ENCODE peak calls at places on chromosomes 3 and 15, in five cellular contexts. L is CD4-positive, alpha-beta T cell; X is left ventricle myocardium inferior; I is HCT116; P is kidney. F is an unnamed sample.

GRCh38 chr3:2096196-2096595 is 2.5 kb upstream of the CNTN4 start:
- DNase-seq in X (no peak), P (no peak), I (no peak), L (no peak), F (no peak)

GRCh38 chr3:188214442-188214841 is 60.5 kb downstream of the LPP start:
- DNase-seq in I (no peak), X (no peak), P (no peak), L (no peak), F (peak)

GRCh38 chr15:97115764-97116075 is 785.2 kb downstream of the NR2F2 start:
- DNase-seq in I (no peak), P (no peak), X (no peak), L (no peak), F (no peak)

GRCh38 chr3:112132975-112133448 is at the start of gene GCSAM:
- DNase-seq in I (no peak), P (no peak), X (peak), L (peak), F (peak)

GRCh38 chr15:80403712-80404056 is 498 bp upstream of the ARNT2 start:
- DNase-seq in X (peak), L (no peak), I (no peak), P (peak), F (no peak)

GRCh38 chr3:101038880-101039279 is 45.7 kb upstream of the ABI3BP start:
- DNase-seq in P (no peak), I (no peak), L (no peak), X (no peak), F (no peak)

GRCh38 chr3:73868688-73869315 is 244.1 kb upstream of the PDZRN3 start:
- DNase-seq in I (no peak), X (no peak), P (no peak), L (no peak), F (no peak)

GRCh38 chr3:171088496-171088895 is 62.0 kb upstream of the SLC2A2 start:
- DNase-seq in L (no peak), X (no peak), I (no peak), P (no peak), F (no peak)

GRCh38 chr3:46422617-46423016 is 15.6 kb downstream of the CCRL2 start:
- DNase-seq in X (no peak), P (no peak), I (no peak), L (no peak), F (no peak)

DNA sequence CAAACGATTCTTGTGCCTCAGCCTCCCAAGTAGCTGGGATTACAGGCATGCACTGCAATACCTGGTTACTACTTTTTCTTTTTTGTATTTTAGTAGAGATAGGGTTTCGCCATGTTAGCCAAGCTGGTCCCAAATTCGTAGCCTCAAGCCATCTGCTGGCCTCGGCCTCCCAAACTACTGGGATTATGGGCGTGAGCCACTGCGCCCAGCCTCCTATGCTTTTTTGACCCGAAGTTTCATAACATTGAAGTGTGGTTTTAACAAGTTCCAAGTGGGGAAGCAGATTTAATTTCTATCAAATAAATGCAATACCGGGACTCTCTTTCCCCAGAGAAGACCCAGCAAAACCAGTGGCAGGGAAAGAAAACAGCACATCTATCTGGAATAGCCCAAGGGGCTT is 13.7 kb downstream of the SH3BP5 start:
- DNase-seq in X (no peak), I (no peak), P (no peak), L (no peak), F (no peak)
- TF ChIP-seq CTCF in X (no peak), I (no peak), P (no peak), L (no peak), F (no peak)

GRCh38 chr15:57306944-57307411 is 69.3 kb upstream of the CGNL1 start:
- DNase-seq in I (no peak), P (no peak), L (no peak), X (no peak), F (no peak)
- TF ChIP-seq CTCF in I (no peak), P (no peak), L (peak), X (peak), F (peak)

DNA sequence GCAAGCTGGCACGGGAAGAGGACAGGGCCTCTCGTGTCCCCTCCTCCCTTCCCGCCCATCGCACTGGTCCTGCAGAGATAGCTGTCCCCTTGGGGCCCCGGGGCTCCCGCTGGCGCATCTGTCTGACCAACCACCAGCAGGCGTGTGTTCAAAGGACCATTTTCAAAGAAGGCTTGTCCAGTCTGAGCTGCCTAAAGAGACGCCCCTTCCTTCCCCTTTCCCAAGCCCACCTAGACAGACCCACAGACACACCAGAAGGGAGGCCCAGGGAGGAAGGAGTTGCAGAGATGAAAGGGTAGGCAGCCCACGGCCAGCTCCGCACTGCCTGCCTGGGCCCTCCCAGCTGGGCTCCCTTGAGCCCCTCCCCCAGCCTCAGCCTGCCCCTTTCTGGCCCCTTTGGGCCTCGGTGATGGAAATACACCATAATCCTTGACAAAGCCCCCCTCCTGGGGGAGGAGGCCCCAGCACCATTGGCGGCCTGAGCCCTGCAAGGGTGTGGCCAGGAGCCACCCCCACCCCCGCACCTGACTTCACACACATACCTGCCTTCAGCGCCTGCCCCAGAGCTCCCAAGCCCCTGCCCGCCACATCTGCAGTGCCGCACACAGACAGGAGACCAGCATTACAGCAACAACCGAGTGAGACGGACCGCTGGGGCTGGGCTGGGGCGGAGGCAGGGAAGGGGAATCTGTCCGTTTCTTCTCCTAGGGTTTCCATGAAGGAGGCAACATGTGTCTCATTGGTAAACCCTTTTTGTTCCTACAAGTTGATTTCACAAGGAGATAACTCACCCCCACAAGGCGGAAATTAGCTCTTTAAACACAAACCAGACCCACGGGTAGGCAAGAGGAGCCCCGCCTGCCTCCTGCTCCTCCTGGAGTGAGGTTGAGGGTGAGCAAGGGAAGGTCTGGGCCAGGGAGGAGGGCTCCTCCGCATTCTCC is at the start of gene STRA6:
- DNase-seq in P (no peak), I (no peak), L (no peak), X (no peak), F (no peak)
- TF ChIP-seq CTCF in P (no peak), I (no peak), L (no peak), X (no peak), F (no peak)

DNA sequence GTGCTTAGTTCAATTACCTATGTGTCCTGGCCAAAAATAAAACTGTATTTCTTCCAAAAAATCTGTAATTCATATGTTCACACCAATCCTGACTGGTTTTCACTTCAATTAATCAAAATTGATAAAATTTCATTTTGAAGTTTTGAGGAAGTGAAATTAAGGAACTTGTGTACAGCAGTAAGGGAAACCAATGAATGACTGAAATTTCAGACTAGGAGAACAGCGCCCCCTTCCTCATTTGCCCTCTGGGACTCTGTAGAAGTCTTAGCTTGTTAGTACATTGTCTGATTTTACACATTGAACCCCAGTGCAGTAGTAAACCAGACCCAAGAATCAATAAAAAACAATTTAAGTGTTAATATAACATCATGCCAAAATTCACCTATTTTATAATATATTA is 495.3 kb upstream of the AGTR1 start:
- DNase-seq in L (no peak), I (no peak), P (no peak), X (no peak), F (no peak)
- TF ChIP-seq CTCF in L (no peak), I (no peak), P (no peak), X (no peak), F (no peak)

DNA sequence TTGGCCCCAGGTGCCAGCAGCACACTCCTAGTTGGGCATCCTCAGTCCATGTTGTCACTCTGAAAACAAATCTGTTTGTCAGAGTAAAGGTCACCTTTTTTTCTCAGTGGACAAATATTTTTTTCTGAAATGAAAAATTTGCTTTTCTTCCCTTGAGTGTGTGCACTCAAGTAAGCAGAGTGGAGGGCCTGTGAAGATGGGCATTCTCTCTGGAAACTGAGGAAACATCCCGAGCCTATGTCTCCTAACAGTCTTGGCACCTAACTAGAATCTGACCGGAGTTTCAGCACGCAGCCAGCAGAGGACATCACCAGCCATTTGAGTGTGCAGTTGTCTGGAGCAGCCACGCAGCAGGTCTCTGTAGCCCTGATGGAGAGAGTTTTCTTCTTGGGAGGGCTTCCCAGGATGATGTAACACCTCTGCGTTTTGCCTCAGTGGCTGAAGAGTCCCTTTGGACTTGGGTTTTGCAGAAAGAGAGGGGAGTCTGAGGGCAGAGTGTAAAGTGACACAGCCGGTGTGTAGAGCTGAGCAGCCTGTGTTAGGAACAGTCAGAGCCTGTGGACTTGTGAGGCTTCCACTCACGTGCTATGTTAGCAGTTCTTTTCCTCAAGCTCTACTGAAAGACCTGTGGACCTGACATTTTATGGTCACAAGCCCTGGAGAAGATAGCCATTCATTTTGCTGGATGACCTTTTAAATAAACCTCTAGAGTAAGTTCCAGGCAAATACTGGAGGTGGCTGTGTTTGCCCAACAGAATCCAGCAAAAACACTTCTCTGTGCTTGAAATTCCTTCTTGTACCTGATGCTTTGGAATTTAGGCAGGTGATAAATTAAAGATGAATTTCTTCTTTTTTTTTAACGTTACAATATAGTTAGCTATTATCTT is 51.6 kb downstream of the ABHD2 start:
- DNase-seq in L (no peak), X (no peak), P (no peak), I (no peak), F (no peak)
- TF ChIP-seq CTCF in L (no peak), X (peak), P (peak), I (peak), F (no peak)

GRCh38 chr15:77548608-77549551 is 83.8 kb downstream of the LINGO1 start:
- DNase-seq in I (no peak), L (no peak), P (peak), X (no peak), F (no peak)
- TF ChIP-seq CTCF in I (no peak), L (no peak), P (no peak), X (no peak), F (no peak)

DNA sequence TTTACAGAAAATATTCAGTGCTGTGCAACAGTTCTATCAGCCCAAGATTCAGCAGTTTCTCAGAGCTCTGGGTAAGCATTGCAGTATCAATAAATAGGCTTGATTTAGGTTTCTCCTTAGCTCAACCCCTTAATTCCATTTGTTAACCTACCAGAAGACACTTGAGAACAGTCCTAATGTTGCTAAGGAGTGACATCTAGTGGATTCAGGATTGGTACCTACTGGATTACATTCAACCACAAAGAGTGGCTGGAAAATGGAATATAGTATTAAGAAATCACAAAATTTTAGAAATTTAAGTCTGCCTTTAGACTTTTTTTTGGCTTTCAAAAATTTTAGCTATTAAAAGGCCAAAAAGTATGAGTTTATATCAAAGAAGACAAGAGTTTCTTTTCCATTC is 34.7 kb downstream of the POLG start:
- DNase-seq in X (no peak), I (peak), L (no peak), P (no peak), F (no peak)
- TF ChIP-seq CTCF in X (peak), I (peak), L (no peak), P (no peak), F (no peak)

DNA sequence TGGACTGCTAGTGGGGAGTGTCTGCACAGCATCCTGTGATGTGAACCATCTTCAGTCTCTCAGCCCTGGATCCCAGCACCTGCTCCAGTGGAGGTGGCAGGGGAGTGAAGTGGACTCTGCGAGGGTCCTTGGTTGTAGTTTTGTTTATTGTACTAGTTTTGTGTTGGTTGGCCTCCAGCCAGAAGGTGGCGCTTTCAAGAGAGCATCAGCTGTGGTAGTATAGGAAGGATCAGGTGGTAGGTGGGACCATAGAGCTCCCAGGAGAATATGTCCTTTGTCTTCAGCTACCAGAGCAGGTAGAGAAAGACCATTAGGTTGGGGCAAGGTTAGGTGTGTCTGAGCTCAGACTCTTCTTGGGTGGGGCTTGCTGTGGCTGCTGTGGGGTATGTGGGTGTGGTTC is 20.9 kb downstream of the NEK11 start:
- DNase-seq in X (no peak), L (no peak), P (no peak), I (no peak), F (no peak)
- TF ChIP-seq CTCF in X (no peak), L (no peak), P (no peak), I (no peak), F (no peak)

DNA sequence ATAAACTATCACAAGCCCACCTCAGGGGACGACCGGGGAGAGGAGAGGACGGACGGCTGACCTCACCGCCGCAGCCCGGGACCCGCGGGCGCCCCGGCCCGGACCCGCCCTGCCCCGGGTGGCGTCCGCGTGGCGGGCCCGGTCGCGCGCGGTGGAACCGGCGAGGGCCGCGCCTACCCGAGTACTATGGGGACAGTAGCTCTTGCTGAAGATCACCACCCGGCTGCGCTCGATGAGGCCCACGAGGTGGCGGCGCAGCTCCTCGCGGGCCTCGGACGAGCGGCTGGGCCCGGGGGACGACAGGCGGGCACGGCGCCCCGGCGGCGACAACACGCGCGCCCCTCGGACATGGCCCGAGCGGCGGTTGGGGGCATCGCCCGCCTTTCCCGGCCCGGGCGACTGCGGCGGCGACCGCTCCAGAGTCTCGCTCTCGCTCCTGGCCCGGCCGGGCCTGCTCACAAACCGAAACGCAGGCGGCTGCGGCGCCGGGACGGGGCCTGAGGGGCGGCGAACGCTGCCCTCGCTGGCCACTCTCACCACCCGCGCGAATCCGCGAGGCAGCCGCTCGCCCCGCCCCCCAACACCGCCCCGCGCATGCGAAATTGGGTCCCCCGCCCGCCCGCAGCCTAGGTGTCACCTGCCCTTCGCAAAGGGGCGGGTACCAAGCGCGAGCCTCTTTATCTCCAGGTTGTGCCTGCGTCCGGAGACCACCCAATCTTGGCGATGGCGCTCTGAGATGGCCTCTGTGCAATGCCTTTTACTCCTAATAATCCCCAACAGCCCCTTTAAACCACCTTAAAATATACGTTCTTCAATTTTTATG is at the start of gene TXNRD3:
- DNase-seq in L (peak), P (peak), X (peak), I (peak), F (no peak)
- TF ChIP-seq CTCF in L (no peak), P (no peak), X (peak), I (no peak), F (no peak)

F was measured in CD14-positive monocyte.